ENCODE peak calls at places on chromosomes 13 and 19, in seven cellular contexts. A, G, Y, Q, U, M and N are unnamed samples.

GRCh38 chr19:11382898-11383705 is 1.0 kb downstream of the EPOR start:
- DNase-seq in Q (peak), Y (peak), U (peak), A (no peak), G (peak), M (no peak), N (peak)

GRCh38 chr13:59510377-59510776 is 653.4 kb downstream of the DIAPH3 start:
- DNase-seq in Q (no peak), M (no peak), Y (no peak), G (no peak), A (no peak), U (no peak), N (no peak)

GRCh38 chr13:113064000-113064533 is 41.5 kb upstream of the F7 start:
- DNase-seq in Y (no peak), U (no peak), A (no peak), G (no peak), M (no peak), Q (no peak), N (no peak)

GRCh38 chr19:38683393-38684077 is 36.1 kb downstream of the ACTN4 start:
- DNase-seq in G (peak), Q (peak), Y (peak), A (no peak), M (peak), U (peak), N (no peak)

GRCh38 chr19:7535993-7536685 is 622 bp downstream of the PNPLA6 start:
- DNase-seq in Y (no peak), A (no peak), U (no peak), Q (no peak), M (no peak), G (no peak), N (no peak)

GRCh38 chr13:65597839-65598818 is 1632.0 kb downstream of the PCDH9 start:
- DNase-seq in U (no peak), Q (no peak), A (no peak), G (no peak), Y (no peak), M (no peak), N (no peak)

GRCh38 chr19:43765109-43765876 is 10.5 kb upstream of the SMG9 start:
- DNase-seq in A (no peak), U (peak), Y (no peak), G (peak), Q (peak), M (no peak), N (peak)

GRCh38 chr13:50235604-50236003 is 220.4 kb downstream of the KCNRG start:
- DNase-seq in A (no peak), Q (no peak), Y (no peak), G (no peak), U (no peak), M (no peak), N (no peak)

GRCh38 chr13:87680298-87680697 is 9.1 kb downstream of the SLITRK5 start:
- DNase-seq in A (no peak), Y (no peak), G (no peak), U (no peak), M (no peak), Q (no peak), N (no peak)

GRCh38 chr13:49329831-49330545 is 82.3 kb downstream of the CDADC1 start:
- DNase-seq in M (peak), Y (no peak), A (no peak), U (no peak), Q (no peak), G (no peak), N (no peak)

GRCh38 chr19:2477732-2478191 is 1.8 kb downstream of the GADD45B start:
- DNase-seq in M (no peak), A (no peak), G (no peak), U (peak), Q (peak), Y (no peak), N (no peak)

GRCh38 chr19:12956446-12957388 is at the start of gene GADD45GIP1:
- DNase-seq in A (peak), M (peak), Q (peak), Y (peak), G (peak), U (peak), N (peak)
- TF ChIP-seq POLR2A in A (peak), M (peak), Q (peak), Y (peak), G (peak), U (peak), N (peak)

DNA sequence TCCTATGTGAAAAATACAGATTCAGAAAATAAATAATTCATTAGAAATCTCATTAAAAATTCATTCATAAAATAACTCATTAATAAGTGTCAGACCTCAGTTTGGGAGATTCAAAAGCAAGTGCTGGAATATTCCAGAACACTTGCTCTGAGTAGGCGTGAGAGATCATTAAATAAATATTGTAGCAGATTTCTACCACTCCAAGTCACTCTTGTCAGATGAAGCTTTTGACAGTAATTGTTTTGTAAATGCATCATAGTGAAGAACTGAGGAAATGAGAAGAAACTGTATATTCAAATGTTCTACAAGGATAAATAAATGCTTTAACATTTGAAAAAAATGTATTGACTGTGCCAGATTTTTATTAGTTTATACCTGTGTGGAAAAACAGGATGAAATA is 1228.1 kb downstream of the SLITRK1 start:
- DNase-seq in A (no peak), U (no peak), Q (no peak), G (no peak), M (no peak), Y (no peak), N (no peak)
- TF ChIP-seq EP300 in A (no peak), U (no peak), Q (no peak), G (no peak), M (no peak), Y (no peak), N (no peak)

GRCh38 chr19:29666634-29667389 is 1.6 kb downstream of the PLEKHF1 start:
- DNase-seq in Y (peak), U (no peak), G (no peak), Q (peak), A (no peak), M (peak), N (peak)
- TF ChIP-seq POLR2A in Y (no peak), U (no peak), G (no peak), Q (no peak), A (no peak), M (peak), N (no peak)

GRCh38 chr19:41888926-41889325 is 5.9 kb downstream of the ARHGEF1 start:
- DNase-seq in A (no peak), Y (no peak), U (peak), Q (no peak), G (no peak), M (no peak), N (no peak)

GRCh38 chr19:41883821-41884733 is 1.1 kb downstream of the ARHGEF1 start:
- DNase-seq in Y (peak), M (peak), A (peak), U (peak), G (peak), Q (peak), N (peak)

GRCh38 chr19:41886761-41887710 is 4.1 kb downstream of the ARHGEF1 start:
- DNase-seq in M (no peak), Q (peak), Y (no peak), A (no peak), U (no peak), G (no peak), N (no peak)

GRCh38 chr19:41889896-41890295 is 6.9 kb downstream of the ARHGEF1 start:
- DNase-seq in M (no peak), Y (no peak), G (no peak), Q (no peak), A (no peak), U (no peak), N (no peak)

GRCh38 chr19:41887711-41888382 is 4.9 kb downstream of the ARHGEF1 start:
- DNase-seq in U (peak), Y (peak), M (no peak), G (no peak), A (no peak), Q (peak), N (no peak)
- TF ChIP-seq EP300 in U (no peak), Y (no peak), M (no peak), G (no peak), A (no peak), Q (no peak), N (no peak)

GRCh38 chr19:36605101-36605838 is at the start of gene ZNF382:
- DNase-seq in U (peak), M (peak), Y (peak), A (peak), G (no peak), Q (peak), N (peak)
- TF ChIP-seq POLR2A in U (peak), M (no peak), Y (no peak), A (no peak), G (no peak), Q (peak), N (peak)

GRCh38 chr13:101792189-101792588 is 339.7 kb downstream of the ITGBL1 start:
- DNase-seq in Q (no peak), U (no peak), Y (no peak), A (no peak), M (no peak), G (no peak), N (no peak)
- TF ChIP-seq EP300 in Q (no peak), U (no peak), Y (no peak), A (no peak), M (no peak), G (no peak), N (no peak)

DNA sequence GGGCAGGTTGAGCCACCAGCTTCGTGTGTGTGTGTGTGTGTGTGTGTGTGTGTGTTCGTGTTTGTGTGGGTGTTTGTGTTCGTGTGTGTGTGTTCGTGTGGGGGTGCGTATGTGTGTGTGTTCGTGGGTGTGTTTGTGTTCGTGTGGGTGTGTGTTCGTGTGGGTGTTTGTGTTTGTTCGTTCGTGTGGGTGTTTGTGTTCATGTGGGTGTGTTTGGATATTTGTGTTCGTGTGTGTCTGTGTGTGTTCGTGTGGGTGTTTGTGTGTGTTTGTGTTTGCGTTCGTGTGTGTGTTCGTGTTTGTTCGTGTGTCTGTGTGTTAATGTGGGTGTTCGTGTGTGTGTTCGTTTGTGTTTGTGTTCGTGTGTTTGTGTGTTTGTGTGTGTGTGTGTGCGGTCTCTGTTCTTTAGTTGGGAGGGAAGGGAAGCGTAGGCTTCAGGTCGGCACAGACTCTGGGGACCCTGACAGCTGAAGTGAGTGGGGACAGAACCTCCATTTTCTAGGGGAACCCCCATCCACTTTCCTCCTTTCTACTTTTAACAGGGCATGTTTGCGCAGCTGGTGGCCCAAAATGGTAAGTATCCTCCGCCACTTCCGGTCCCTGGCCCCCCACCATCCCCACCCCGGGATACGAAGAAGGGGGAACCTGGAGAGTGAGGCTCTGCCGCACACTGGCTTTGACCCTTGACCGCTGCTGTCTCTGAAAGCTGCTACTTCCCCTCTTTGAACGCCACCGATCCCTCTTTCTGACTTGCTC is 1.6 kb downstream of the TNFSF9 start:
- DNase-seq in A (no peak), Q (no peak), Y (no peak), G (no peak), M (no peak), U (no peak), N (no peak)
- TF ChIP-seq POLR2A in A (no peak), Q (no peak), Y (no peak), G (no peak), M (no peak), U (no peak), N (no peak)

DNA sequence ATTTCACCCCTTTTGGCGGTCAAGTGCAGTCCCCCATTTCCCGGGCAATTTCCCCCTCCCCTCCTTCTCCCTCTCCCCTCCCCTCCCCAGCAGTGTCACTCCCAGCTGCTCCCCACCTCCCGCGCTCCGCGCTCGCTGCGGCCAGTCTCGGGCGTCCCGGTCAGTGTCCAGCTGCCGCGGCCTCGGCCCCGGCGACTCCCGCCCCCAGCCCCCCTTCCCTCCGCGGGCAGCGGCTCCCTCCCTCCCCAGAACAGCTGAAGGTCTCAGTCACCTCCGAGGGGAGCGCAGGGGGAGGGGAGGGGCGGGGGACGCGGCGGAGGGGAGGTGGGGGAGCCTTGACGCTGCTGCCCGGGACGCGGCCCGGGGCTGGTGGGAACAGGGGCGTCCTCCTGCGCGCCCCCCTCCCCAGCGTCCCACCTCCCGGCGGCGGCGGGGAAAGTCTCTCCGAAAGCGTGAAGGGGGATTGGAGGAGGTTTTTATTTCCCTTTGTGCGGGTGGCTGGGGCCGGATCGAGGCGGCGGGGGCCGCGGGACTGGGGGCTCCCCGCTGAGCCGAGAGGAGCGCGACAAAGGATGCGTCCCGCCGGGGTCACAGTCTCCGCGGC is at the start of gene SHD:
- DNase-seq in Q (no peak), G (no peak), Y (peak), A (no peak), M (no peak), U (no peak), N (no peak)
- TF ChIP-seq EP300 in Q (no peak), G (no peak), Y (no peak), A (no peak), M (no peak), U (no peak), N (no peak)

DNA sequence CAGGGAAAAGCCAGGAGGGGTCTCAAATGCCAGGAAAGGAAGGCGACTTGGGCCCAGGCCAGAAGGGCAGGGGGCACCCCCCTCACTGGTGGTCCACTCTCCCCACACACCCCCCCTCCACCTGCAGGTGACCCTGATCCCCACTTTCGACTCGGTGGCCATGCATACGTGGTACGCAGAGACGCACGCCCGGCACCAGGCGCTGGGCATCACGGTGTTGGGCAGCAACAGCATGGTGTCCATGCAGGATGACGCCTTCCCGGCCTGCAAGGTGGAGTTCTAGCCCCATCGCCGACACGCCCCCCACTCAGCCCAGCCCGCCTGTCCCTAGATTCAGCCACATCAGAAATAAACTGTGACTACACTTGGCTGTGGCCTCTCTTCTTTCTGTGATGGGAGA is 14.9 kb downstream of the MAP1S start:
- DNase-seq in Y (no peak), M (no peak), A (no peak), U (no peak), Q (no peak), G (no peak), N (no peak)
- TF ChIP-seq POLR2A in Y (no peak), M (no peak), A (no peak), U (no peak), Q (no peak), G (no peak), N (no peak)

GRCh38 chr13:103354189-103354588 is 288.0 kb upstream of the SLC10A2 start:
- DNase-seq in U (no peak), Q (no peak), M (no peak), A (no peak), G (no peak), Y (no peak), N (no peak)
- TF ChIP-seq EP300 in U (no peak), Q (no peak), M (no peak), A (no peak), G (no peak), Y (no peak), N (no peak)